ENCODE peak calls at places on chromosomes 5 and 9, in six cellular contexts. One of them, this sample, is unnamed.

GRCh38 chr9:13481274-13481673 is 201.8 kb upstream of the MPDZ start:
- DNase-seq in GF-D8: no peak
- DNase-seq in activated T-helper 1 cell treated with Interleukin-2 at 50 U/mL for 16 hours: no peak
- DNase-seq in psoas muscle: no peak
- DNase-seq in pons: no peak
- DNase-seq in GM12878: no peak
- DNase-seq in this sample: no peak

GRCh38 chr9:133714606-133715294 is 23.4 kb downstream of the SARDH start:
- DNase-seq in GM12878: no peak
- DNase-seq in GF-D8: no peak
- DNase-seq in pons: no peak
- DNase-seq in activated T-helper 1 cell treated with Interleukin-2 at 50 U/mL for 16 hours: no peak
- DNase-seq in psoas muscle: peak
- DNase-seq in this sample: peak

GRCh38 chr5:105687493-105687892 is 1983.2 kb downstream of the EFNA5 start:
- DNase-seq in GM12878: no peak
- DNase-seq in activated T-helper 1 cell treated with Interleukin-2 at 50 U/mL for 16 hours: no peak
- DNase-seq in pons: no peak
- DNase-seq in psoas muscle: no peak
- DNase-seq in GF-D8: no peak
- DNase-seq in this sample: no peak

GRCh38 chr5:1172670-1173404 is 28.6 kb upstream of the SLC6A19 start:
- DNase-seq in psoas muscle: no peak
- DNase-seq in activated T-helper 1 cell treated with Interleukin-2 at 50 U/mL for 16 hours: no peak
- DNase-seq in GF-D8: no peak
- DNase-seq in pons: no peak
- DNase-seq in GM12878: no peak
- DNase-seq in this sample: no peak

GRCh38 chr5:115634343-115635132 is 8.7 kb upstream of the TMED7 start:
- DNase-seq in activated T-helper 1 cell treated with Interleukin-2 at 50 U/mL for 16 hours: peak
- DNase-seq in GF-D8: peak
- DNase-seq in pons: peak
- DNase-seq in psoas muscle: peak
- DNase-seq in GM12878: peak
- DNase-seq in this sample: peak

GRCh38 chr5:94517490-94518108 is 100.8 kb downstream of the KIAA0825 start:
- DNase-seq in pons: no peak
- DNase-seq in GM12878: no peak
- DNase-seq in psoas muscle: no peak
- DNase-seq in activated T-helper 1 cell treated with Interleukin-2 at 50 U/mL for 16 hours: no peak
- DNase-seq in GF-D8: no peak
- DNase-seq in this sample: no peak

GRCh38 chr5:55853818-55854217 is 2.7 kb downstream of the IL31RA start:
- DNase-seq in pons: no peak
- DNase-seq in GF-D8: no peak
- DNase-seq in activated T-helper 1 cell treated with Interleukin-2 at 50 U/mL for 16 hours: no peak
- DNase-seq in GM12878: no peak
- DNase-seq in psoas muscle: no peak
- DNase-seq in this sample: no peak

GRCh38 chr5:181248277-181248676 is 4.6 kb upstream of the RACK1 start:
- DNase-seq in activated T-helper 1 cell treated with Interleukin-2 at 50 U/mL for 16 hours: no peak
- DNase-seq in psoas muscle: no peak
- DNase-seq in GM12878: no peak
- DNase-seq in pons: no peak
- DNase-seq in GF-D8: no peak
- DNase-seq in this sample: no peak

GRCh38 chr5:167998148-167998767 is 293.2 kb upstream of the WWC1 start:
- DNase-seq in psoas muscle: no peak
- DNase-seq in GF-D8: no peak
- DNase-seq in pons: no peak
- DNase-seq in GM12878: no peak
- DNase-seq in activated T-helper 1 cell treated with Interleukin-2 at 50 U/mL for 16 hours: no peak
- DNase-seq in this sample: no peak

GRCh38 chr5:153860482-153860881 is 178.2 kb downstream of the FAM114A2 start:
- DNase-seq in psoas muscle: no peak
- DNase-seq in activated T-helper 1 cell treated with Interleukin-2 at 50 U/mL for 16 hours: no peak
- DNase-seq in pons: no peak
- DNase-seq in GM12878: no peak
- DNase-seq in GF-D8: no peak
- DNase-seq in this sample: no peak

GRCh38 chr5:8123559-8123958 is 254.6 kb downstream of the MTRR start:
- DNase-seq in pons: no peak
- DNase-seq in psoas muscle: no peak
- DNase-seq in GM12878: no peak
- DNase-seq in activated T-helper 1 cell treated with Interleukin-2 at 50 U/mL for 16 hours: no peak
- DNase-seq in GF-D8: no peak
- DNase-seq in this sample: no peak

GRCh38 chr5:96343094-96343493 is 90.0 kb downstream of the PCSK1 start:
- DNase-seq in psoas muscle: no peak
- DNase-seq in GF-D8: no peak
- DNase-seq in pons: no peak
- DNase-seq in activated T-helper 1 cell treated with Interleukin-2 at 50 U/mL for 16 hours: no peak
- DNase-seq in GM12878: no peak
- DNase-seq in this sample: no peak